ENCODE peak calls at places on chromosomes 3 and 15, in four cellular contexts. T, L, E and N are unnamed samples.

GRCh38 chr3:192917508-192918274 is at the start of gene MB21D2:
- DNase-seq in T (peak), E (peak), L (peak), N (peak)

GRCh38 chr15:43776101-43776717 is 557 bp downstream of the ELL3 start:
- DNase-seq in L (no peak), T (peak), E (no peak), N (no peak)

GRCh38 chr3:185069583-185070030 is 83.3 kb downstream of the C3orf70 start:
- DNase-seq in L (peak), T (peak), E (no peak), N (no peak)

GRCh38 chr3:42804831-42805821 is 836 bp upstream of the HIGD1A start:
- DNase-seq in T (peak), E (peak), L (peak), N (no peak)

GRCh38 chr15:91049378-91050127 is 27.2 kb upstream of the VPS33B start:
- DNase-seq in E (peak), L (peak), T (peak), N (peak)

GRCh38 chr3:152307829-152308474 is 39.2 kb downstream of the MBNL1 start:
- DNase-seq in L (peak), E (no peak), T (no peak), N (no peak)

GRCh38 chr3:45092132-45093031 is 53.8 kb downstream of the CDCP1 start:
- DNase-seq in L (no peak), E (peak), T (no peak), N (peak)

GRCh38 chr3:127194601-127195187 is 1.8 kb downstream of the PRR23E start:
- DNase-seq in L (no peak), E (no peak), T (no peak), N (no peak)

GRCh38 chr15:64521726-64522164 is 61.4 kb downstream of the ZNF609 start:
- DNase-seq in T (no peak), E (no peak), L (peak), N (no peak)

GRCh38 chr3:194865081-194865480 is 179.4 kb downstream of the FAM43A start:
- DNase-seq in E (no peak), T (no peak), L (no peak), N (no peak)

GRCh38 chr3:62015111-62015510 is 358.2 kb downstream of the FEZF2 start:
- DNase-seq in L (no peak), E (no peak), T (no peak), N (no peak)

GRCh38 chr3:171157286-171157685 is 130.8 kb upstream of the SLC2A2 start:
- DNase-seq in E (no peak), L (peak), T (peak), N (no peak)

DNA sequence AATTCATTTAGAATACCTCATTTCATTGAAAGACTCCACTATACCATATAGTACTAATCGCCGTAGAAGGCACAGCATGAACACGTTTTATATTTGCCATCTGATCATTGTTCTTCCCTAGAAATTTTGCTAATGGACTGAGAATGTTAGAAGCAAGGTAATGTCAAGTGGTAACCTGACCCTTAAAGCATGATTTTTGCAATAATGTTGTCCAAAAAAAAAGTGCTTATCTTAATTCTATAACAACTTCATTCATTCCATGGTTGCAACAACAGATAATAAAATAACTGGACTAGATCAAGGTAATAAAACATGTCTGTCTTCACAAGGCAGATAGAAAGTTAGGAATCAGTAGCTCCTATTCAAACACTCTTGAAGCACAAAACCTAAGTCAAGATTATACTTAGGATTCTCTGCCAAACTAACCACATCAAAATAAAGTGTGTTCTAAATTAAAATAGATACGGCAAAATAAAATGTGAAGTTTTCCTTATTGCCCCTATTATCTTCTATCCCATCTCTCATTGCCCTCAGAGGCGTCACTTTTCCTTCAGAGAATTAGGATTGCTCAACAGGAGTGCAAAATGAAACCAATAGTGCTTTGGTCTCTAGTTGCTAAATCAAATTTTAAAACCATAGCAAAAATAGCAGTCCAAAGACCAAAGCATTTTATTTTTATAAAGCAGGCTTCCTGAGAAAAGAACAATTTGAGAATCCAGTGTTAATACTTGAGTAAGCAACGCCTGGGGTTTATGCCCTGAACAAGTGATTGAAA is 317.4 kb upstream of the UBE2E2 start:
- DNase-seq in L (no peak), E (no peak), T (no peak), N (no peak)
- TF ChIP-seq ELF4 in L (no peak), E (no peak), T (no peak), N (no peak)

GRCh38 chr15:63460210-63461135 is 43.9 kb upstream of the USP3 start:
- DNase-seq in L (no peak), E (no peak), T (no peak), N (no peak)

GRCh38 chr15:63462053-63462452 is 42.3 kb upstream of the USP3 start:
- DNase-seq in T (no peak), L (no peak), E (no peak), N (no peak)

GRCh38 chr15:63463030-63463429 is 41.4 kb upstream of the USP3 start:
- DNase-seq in L (no peak), E (no peak), T (no peak), N (no peak)

GRCh38 chr15:63458794-63459395 is 45.5 kb upstream of the USP3 start:
- DNase-seq in T (no peak), L (no peak), E (no peak), N (no peak)

DNA sequence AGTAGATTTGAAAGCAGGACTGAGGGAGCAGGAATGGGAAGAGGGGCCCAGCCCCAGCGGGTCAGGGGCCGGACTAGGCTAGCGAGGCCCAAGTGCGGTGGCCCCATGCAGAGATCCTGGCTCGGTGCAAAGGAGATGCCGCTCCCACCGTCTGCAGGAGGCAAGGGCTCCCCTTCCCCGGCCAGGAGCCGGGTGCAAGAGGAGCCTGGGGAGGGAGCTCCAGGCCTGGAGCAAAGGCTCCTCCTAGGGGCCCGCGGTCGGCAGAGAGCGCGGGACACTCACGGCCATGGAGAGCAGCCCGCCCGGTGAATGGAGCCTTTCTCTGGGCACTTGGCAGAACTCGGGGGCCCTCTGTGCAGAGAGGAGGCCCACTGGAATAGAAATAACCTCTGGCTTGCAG is 43.2 kb upstream of the USP3 start:
- DNase-seq in T (peak), E (no peak), L (peak), N (no peak)
- TF ChIP-seq ELF4 in T (no peak), E (no peak), L (no peak), N (no peak)

DNA sequence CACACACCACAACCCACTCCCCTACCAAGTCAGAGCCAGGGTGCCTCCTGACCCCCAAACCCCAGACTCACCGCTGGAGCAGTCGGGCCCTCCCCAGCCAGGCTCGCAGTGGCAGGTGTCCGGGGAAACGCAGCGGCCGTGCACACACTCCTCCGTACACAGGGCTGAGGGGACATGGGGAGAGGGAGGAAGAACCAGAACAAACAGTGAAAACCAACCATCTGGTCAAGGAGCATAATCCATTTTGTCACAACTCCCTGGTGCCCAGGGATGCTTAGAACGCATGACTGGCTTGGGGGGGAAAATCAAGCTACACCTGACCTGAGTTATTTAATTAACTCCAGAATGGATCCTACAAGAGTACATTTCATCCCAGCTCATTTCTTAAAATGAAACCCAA is 159.2 kb downstream of the MEGF11 start:
- DNase-seq in T (no peak), L (no peak), E (no peak), N (no peak)
- TF ChIP-seq ELF4 in T (no peak), L (no peak), E (no peak), N (no peak)

DNA sequence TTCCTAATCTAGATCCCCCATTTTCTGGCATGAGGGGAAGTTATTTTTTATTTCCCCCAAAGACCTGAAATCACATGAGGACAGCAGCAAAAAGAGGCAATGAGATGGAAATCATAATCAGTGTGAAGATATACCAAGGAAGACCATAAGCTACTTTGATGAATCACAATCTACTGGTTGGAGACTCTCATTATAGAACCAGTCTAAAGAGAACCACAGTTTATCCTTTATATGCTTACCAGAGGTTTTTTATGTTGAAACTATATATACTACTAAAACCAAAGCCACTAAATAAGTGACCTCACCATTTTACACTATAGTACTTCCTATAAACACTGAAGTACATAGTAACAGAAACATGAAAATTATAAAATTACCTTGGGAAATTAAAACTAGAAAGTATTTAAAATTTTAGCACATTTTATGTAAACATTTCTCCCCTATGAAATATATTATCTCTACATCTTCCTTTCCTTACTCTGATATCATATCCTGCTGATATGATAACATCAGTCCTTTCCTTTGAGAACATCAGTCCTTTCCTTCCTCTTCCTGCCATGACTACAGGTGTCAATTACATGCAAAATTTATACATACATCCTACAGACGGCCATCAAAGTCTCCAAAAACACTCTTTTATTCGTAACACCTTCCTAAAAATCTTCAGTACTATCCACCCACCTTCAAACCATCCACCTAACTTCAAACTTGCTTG is 71.8 kb downstream of the PHC3 start:
- DNase-seq in T (no peak), E (no peak), L (no peak), N (no peak)
- TF ChIP-seq ELF4 in T (no peak), E (no peak), L (no peak), N (no peak)

GRCh38 chr3:112338727-112339056 is 5.7 kb downstream of the CD200 start:
- DNase-seq in T (no peak), E (no peak), L (no peak), N (no peak)

GRCh38 chr3:112333002-112333385 is at the start of gene CD200:
- DNase-seq in L (no peak), T (peak), E (no peak), N (no peak)

GRCh38 chr3:112333386-112334334 is 704 bp downstream of the CD200 start:
- DNase-seq in E (no peak), T (peak), L (no peak), N (no peak)

GRCh38 chr3:112338021-112338726 is 5.2 kb downstream of the CD200 start:
- DNase-seq in T (no peak), L (no peak), E (no peak), N (no peak)

DNA sequence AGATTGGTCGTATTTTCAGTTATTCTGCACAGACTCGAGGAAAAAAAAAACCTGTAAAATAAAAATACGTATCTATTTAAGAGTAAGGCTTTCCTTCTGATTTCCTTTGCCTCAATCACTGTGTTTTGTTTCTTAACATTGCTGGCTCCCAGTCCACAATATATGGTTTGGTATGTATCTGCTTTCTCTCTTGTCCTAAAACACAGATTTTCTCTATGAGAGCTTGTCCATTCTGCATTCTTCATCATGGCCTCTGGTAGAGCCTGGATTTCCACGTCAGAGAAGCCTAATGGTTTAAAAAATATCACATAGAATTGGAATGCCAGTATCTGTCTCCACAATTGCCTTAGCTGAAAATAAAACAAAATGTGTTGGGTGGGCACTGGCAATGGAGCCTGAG is 1.8 kb downstream of the CD200 start:
- DNase-seq in E (no peak), L (no peak), T (no peak), N (no peak)
- TF ChIP-seq ELF4 in E (no peak), L (no peak), T (no peak), N (no peak)